ENCODE peak calls at places on chromosome 7, in seven cellular contexts. K is spleen, S is left kidney, Q is psoas muscle, E is foreskin fibroblast, G is SIG-M5, I is Caki2. Y is an unnamed sample.

GRCh38 chr7:122337011-122337410 is 32.5 kb upstream of the FEZF1 start:
- DNase-seq in K (no peak), S (no peak), Q (no peak), E (no peak), G (no peak), I (no peak), Y (no peak)

GRCh38 chr7:74439546-74439945 is 14.2 kb upstream of the GTF2IRD1 start:
- DNase-seq in K (no peak), S (peak), Q (no peak), E (no peak), G (no peak), I (no peak), Y (no peak)

GRCh38 chr7:46763348-46763747 is 818.6 kb downstream of the TNS3 start:
- DNase-seq in K (no peak), S (no peak), Q (no peak), E (no peak), G (no peak), I (no peak), Y (no peak)

GRCh38 chr7:95875519-95875918 is 103.2 kb downstream of the DYNC1I1 start:
- DNase-seq in K (no peak), S (no peak), Q (no peak), E (no peak), G (no peak), I (no peak), Y (no peak)

GRCh38 chr7:99314504-99314903 is 11.2 kb upstream of the ARPC1A start:
- DNase-seq in K (no peak), S (no peak), Q (no peak), E (no peak), G (no peak), I (no peak), Y (no peak)

GRCh38 chr7:54888067-54888735 is 129.2 kb upstream of the SEC61G start:
- DNase-seq in K (no peak), S (peak), Q (peak), E (no peak), G (no peak), I (no peak), Y (no peak)

GRCh38 chr7:30706865-30707264 is 24.6 kb upstream of the CRHR2 start:
- DNase-seq in K (peak), S (no peak), Q (no peak), E (no peak), G (no peak), I (no peak), Y (no peak)

GRCh38 chr7:1074593-1075431 is 13.1 kb upstream of the GPER1 start:
- DNase-seq in K (no peak), S (peak), Q (no peak), E (no peak), G (no peak), I (no peak), Y (no peak)

GRCh38 chr7:30708983-30709382 is 26.7 kb upstream of the CRHR2 start:
- DNase-seq in K (peak), S (no peak), Q (peak), E (peak), G (no peak), I (no peak), Y (no peak)

GRCh38 chr7:2024227-2024918 is 208.4 kb downstream of the MAD1L1 start:
- DNase-seq in K (peak), S (no peak), Q (peak), E (no peak), G (no peak), I (no peak), Y (no peak)

GRCh38 chr7:106542550-106543220 is 118.3 kb downstream of the CCDC71L start:
- DNase-seq in K (no peak), S (peak), Q (no peak), E (peak), G (no peak), I (peak), Y (peak)

GRCh38 chr7:30912986-30913671 is 1.5 kb downstream of the AQP1 start:
- DNase-seq in K (no peak), S (no peak), Q (no peak), E (no peak), G (no peak), I (no peak), Y (no peak)

GRCh38 chr7:92655346-92655884 is 65.2 kb upstream of the FAM133B start:
- DNase-seq in K (no peak), S (no peak), Q (no peak), E (no peak), G (no peak), I (no peak), Y (no peak)

GRCh38 chr7:149721084-149721601 is 52.2 kb downstream of the ZNF467 start:
- DNase-seq in K (peak), S (no peak), Q (no peak), E (no peak), G (no peak), I (no peak), Y (no peak)

GRCh38 chr7:37109853-37110252 is 338.8 kb downstream of the ELMO1 start:
- DNase-seq in K (no peak), S (peak), Q (no peak), E (no peak), G (no peak), I (no peak), Y (no peak)